ENCODE peak calls at places on chromosomes 16 and 17, in four cellular contexts. One of them, this sample, is unnamed.

GRCh38 chr17:4710693-4711634 is 532 bp downstream of the ARRB2 start:
- DNase-seq in dorsolateral prefrontal cortex: no peak
- DNase-seq in SJCRH30: no peak
- DNase-seq in WERI-Rb-1: no peak
- DNase-seq in this sample: no peak

GRCh38 chr16:52353249-52353648 is 193.7 kb downstream of the TOX3 start:
- DNase-seq in SJCRH30: no peak
- DNase-seq in dorsolateral prefrontal cortex: no peak
- DNase-seq in WERI-Rb-1: no peak
- DNase-seq in this sample: no peak

GRCh38 chr17:37117743-37118142 is 169.0 kb downstream of the AATF start:
- DNase-seq in SJCRH30: no peak
- DNase-seq in dorsolateral prefrontal cortex: no peak
- DNase-seq in WERI-Rb-1: no peak
- DNase-seq in this sample: no peak

GRCh38 chr16:57042157-57043111 is 49.9 kb upstream of the CPNE2 start:
- DNase-seq in dorsolateral prefrontal cortex: no peak
- DNase-seq in SJCRH30: no peak
- DNase-seq in WERI-Rb-1: no peak
- DNase-seq in this sample: no peak

GRCh38 chr17:16287563-16288027 is 65.7 kb downstream of the CENPV start:
- DNase-seq in SJCRH30: peak; percentile 58
- DNase-seq in WERI-Rb-1: no peak
- DNase-seq in dorsolateral prefrontal cortex: no peak
- DNase-seq in this sample: peak; percentile 64

GRCh38 chr17:76384222-76384986 is at the start of gene SPHK1:
- DNase-seq in SJCRH30: peak; percentile 87
- DNase-seq in dorsolateral prefrontal cortex: no peak
- DNase-seq in WERI-Rb-1: peak; percentile 77
- DNase-seq in this sample: no peak

GRCh38 chr17:70134777-70135176 is 34.6 kb upstream of the KCNJ2 start:
- DNase-seq in SJCRH30: no peak
- DNase-seq in dorsolateral prefrontal cortex: no peak
- DNase-seq in WERI-Rb-1: no peak
- DNase-seq in this sample: no peak

GRCh38 chr16:54654429-54654828 is 276.2 kb upstream of the IRX5 start:
- DNase-seq in WERI-Rb-1: peak; percentile 10
- DNase-seq in SJCRH30: peak; percentile 80
- DNase-seq in dorsolateral prefrontal cortex: no peak
- DNase-seq in this sample: no peak

GRCh38 chr17:6706499-6706898 is 6.7 kb downstream of the SLC13A5 start:
- DNase-seq in dorsolateral prefrontal cortex: no peak
- DNase-seq in SJCRH30: no peak
- DNase-seq in WERI-Rb-1: no peak
- DNase-seq in this sample: no peak

GRCh38 chr17:30433514-30433913 is 43.7 kb upstream of the GOSR1 start:
- DNase-seq in dorsolateral prefrontal cortex: no peak
- DNase-seq in WERI-Rb-1: no peak
- DNase-seq in SJCRH30: peak; percentile 96
- DNase-seq in this sample: peak; percentile 77

GRCh38 chr17:50532452-50533024 is at the start of gene EPN3:
- DNase-seq in SJCRH30: no peak
- DNase-seq in dorsolateral prefrontal cortex: no peak
- DNase-seq in WERI-Rb-1: no peak
- DNase-seq in this sample: no peak

GRCh38 chr16:66610111-66610820 is 5.8 kb downstream of the CMTM3 start:
- DNase-seq in WERI-Rb-1: peak; percentile 25
- DNase-seq in SJCRH30: no peak
- DNase-seq in dorsolateral prefrontal cortex: no peak
- DNase-seq in this sample: no peak

GRCh38 chr16:70679653-70680494 is 6.0 kb downstream of the MTSS2 start:
- DNase-seq in dorsolateral prefrontal cortex: no peak
- DNase-seq in SJCRH30: no peak
- DNase-seq in WERI-Rb-1: no peak
- DNase-seq in this sample: no peak

GRCh38 chr16:17277981-17278381 is 192.8 kb downstream of the XYLT1 start:
- DNase-seq in WERI-Rb-1: peak; percentile 66
- DNase-seq in SJCRH30: no peak
- DNase-seq in dorsolateral prefrontal cortex: peak; percentile 51
- DNase-seq in this sample: no peak

GRCh38 chr16:54446639-54447038 is 160.1 kb upstream of the IRX3 start:
- DNase-seq in WERI-Rb-1: no peak
- DNase-seq in dorsolateral prefrontal cortex: no peak
- DNase-seq in SJCRH30: no peak
- DNase-seq in this sample: no peak

GRCh38 chr16:4200000-4200780 is 41.7 kb downstream of the SRL start:
- DNase-seq in dorsolateral prefrontal cortex: peak; percentile 46
- DNase-seq in SJCRH30: peak; percentile 77
- DNase-seq in WERI-Rb-1: peak; percentile 85
- DNase-seq in this sample: peak; percentile 36

GRCh38 chr16:88956546-88957455 is 20.2 kb downstream of the CBFA2T3 start:
- DNase-seq in WERI-Rb-1: no peak
- DNase-seq in dorsolateral prefrontal cortex: no peak
- DNase-seq in SJCRH30: no peak
- DNase-seq in this sample: no peak

GRCh38 chr16:88957887-88958577 is 19.0 kb downstream of the CBFA2T3 start:
- DNase-seq in WERI-Rb-1: no peak
- DNase-seq in SJCRH30: no peak
- DNase-seq in dorsolateral prefrontal cortex: no peak
- DNase-seq in this sample: no peak

GRCh38 chr16:88957456-88957767 is 19.6 kb downstream of the CBFA2T3 start:
- DNase-seq in SJCRH30: no peak
- DNase-seq in dorsolateral prefrontal cortex: no peak
- DNase-seq in WERI-Rb-1: no peak
- DNase-seq in this sample: no peak

GRCh38 chr16:88953003-88953690 is 23.9 kb downstream of the CBFA2T3 start:
- DNase-seq in WERI-Rb-1: no peak
- DNase-seq in dorsolateral prefrontal cortex: no peak
- DNase-seq in SJCRH30: no peak
- DNase-seq in this sample: no peak

GRCh38 chr16:88955906-88956305 is 21.1 kb downstream of the CBFA2T3 start:
- DNase-seq in WERI-Rb-1: no peak
- DNase-seq in dorsolateral prefrontal cortex: no peak
- DNase-seq in SJCRH30: no peak
- DNase-seq in this sample: no peak
- H3K4me3 ChIP-seq in WERI-Rb-1: no peak overlapping the region
- H3K4me3 ChIP-seq in dorsolateral prefrontal cortex: no peak overlapping the region
- H3K4me3 ChIP-seq in SJCRH30: no peak overlapping the region
- H3K4me3 ChIP-seq in this sample: no peak overlapping the region

GRCh38 chr17:17682293-17682736 is 1.1 kb downstream of the RAI1 start:
- DNase-seq in SJCRH30: peak; percentile 83
- DNase-seq in WERI-Rb-1: no peak
- DNase-seq in dorsolateral prefrontal cortex: no peak
- DNase-seq in this sample: no peak
- H3K27me3 ChIP-seq in SJCRH30: no peaks in the 10 kb centered on the region
- H3K27me3 ChIP-seq in WERI-Rb-1: no peaks in the 10 kb centered on the region
- H3K27me3 ChIP-seq in dorsolateral prefrontal cortex: no peaks in the 10 kb centered on the region
- H3K27me3 ChIP-seq in this sample: no peaks in the 10 kb centered on the region

GRCh38 chr16:85781685-85782370 is 17.5 kb downstream of the EMC8 start:
- DNase-seq in dorsolateral prefrontal cortex: peak; percentile 78
- DNase-seq in WERI-Rb-1: no peak
- DNase-seq in SJCRH30: no peak
- DNase-seq in this sample: no peak
- H3K27ac ChIP-seq in dorsolateral prefrontal cortex: peak overlapping the region; percentile 53
- H3K27ac ChIP-seq in WERI-Rb-1: no peak overlapping the region
- H3K27ac ChIP-seq in SJCRH30: no peak overlapping the region
- H3K27ac ChIP-seq in this sample: no peak overlapping the region

GRCh38 chr16:48501516-48502377 is 108.2 kb downstream of the N4BP1 start:
- DNase-seq in dorsolateral prefrontal cortex: no peak
- DNase-seq in SJCRH30: no peak
- DNase-seq in WERI-Rb-1: no peak
- DNase-seq in this sample: no peak
- H3K4me3 ChIP-seq in dorsolateral prefrontal cortex: no peak overlapping the region
- H3K4me3 ChIP-seq in SJCRH30: no peak overlapping the region
- H3K4me3 ChIP-seq in WERI-Rb-1: no peak overlapping the region
- H3K4me3 ChIP-seq in this sample: no peak overlapping the region

This sample was measured in AG04450.